ENCODE peak calls at places on chromosomes 3 and 15, in nine cellular contexts. One of them, this sample, is unnamed.

GRCh38 chr3:75171632-75172230 is 492.4 kb upstream of the FRG2C start:
- DNase-seq in tibial nerve: no peak
- DNase-seq in transverse colon: no peak
- DNase-seq in choroid plexus epithelial cell: peak; percentile 49
- DNase-seq in fibroblast of lung: peak; percentile 43
- DNase-seq in fibroblast of mammary gland: peak; percentile 23
- DNase-seq in AG04450: no peak
- DNase-seq in uterus: no peak
- DNase-seq in sigmoid colon: no peak
- DNase-seq in this sample: peak; percentile 31

GRCh38 chr3:178205750-178206149 is 330.5 kb upstream of the KCNMB2 start:
- DNase-seq in fibroblast of mammary gland: no peak
- DNase-seq in uterus: no peak
- DNase-seq in sigmoid colon: no peak
- DNase-seq in tibial nerve: no peak
- DNase-seq in fibroblast of lung: no peak
- DNase-seq in AG04450: peak; percentile 11
- DNase-seq in choroid plexus epithelial cell: peak; percentile 37
- DNase-seq in transverse colon: no peak
- DNase-seq in this sample: peak; percentile 63

GRCh38 chr15:69499521-69500201 is 47.0 kb downstream of the RPLP1 start:
- DNase-seq in fibroblast of mammary gland: no peak
- DNase-seq in uterus: no peak
- DNase-seq in tibial nerve: no peak
- DNase-seq in sigmoid colon: no peak
- DNase-seq in AG04450: no peak
- DNase-seq in transverse colon: no peak
- DNase-seq in choroid plexus epithelial cell: no peak
- DNase-seq in fibroblast of lung: no peak
- DNase-seq in this sample: no peak

GRCh38 chr15:79406191-79406590 is 25.9 kb upstream of the MINAR1 start:
- DNase-seq in fibroblast of mammary gland: no peak
- DNase-seq in transverse colon: no peak
- DNase-seq in tibial nerve: no peak
- DNase-seq in sigmoid colon: no peak
- DNase-seq in fibroblast of lung: no peak
- DNase-seq in uterus: no peak
- DNase-seq in choroid plexus epithelial cell: no peak
- DNase-seq in AG04450: no peak
- DNase-seq in this sample: no peak

GRCh38 chr3:79497447-79498111 is 270.2 kb downstream of the ROBO1 start:
- DNase-seq in AG04450: no peak
- DNase-seq in sigmoid colon: no peak
- DNase-seq in fibroblast of mammary gland: peak; percentile 23
- DNase-seq in choroid plexus epithelial cell: peak; percentile 58
- DNase-seq in uterus: no peak
- DNase-seq in fibroblast of lung: peak; percentile 50
- DNase-seq in transverse colon: no peak
- DNase-seq in tibial nerve: no peak
- DNase-seq in this sample: peak; percentile 37

GRCh38 chr3:52123106-52123708 is 31.0 kb downstream of the POC1A start:
- DNase-seq in fibroblast of lung: peak; percentile 61
- DNase-seq in AG04450: peak; percentile 24
- DNase-seq in uterus: peak; percentile 59
- DNase-seq in fibroblast of mammary gland: peak; percentile 59
- DNase-seq in tibial nerve: peak; percentile 71
- DNase-seq in choroid plexus epithelial cell: peak; percentile 80
- DNase-seq in sigmoid colon: peak; percentile 84
- DNase-seq in transverse colon: peak; percentile 82
- DNase-seq in this sample: peak; percentile 68

GRCh38 chr15:25947336-25948080 is 84.4 kb upstream of the ATP10A start:
- DNase-seq in choroid plexus epithelial cell: no peak
- DNase-seq in fibroblast of mammary gland: peak; percentile 20
- DNase-seq in transverse colon: no peak
- DNase-seq in uterus: no peak
- DNase-seq in sigmoid colon: no peak
- DNase-seq in tibial nerve: no peak
- DNase-seq in AG04450: no peak
- DNase-seq in fibroblast of lung: no peak
- DNase-seq in this sample: peak; percentile 6

GRCh38 chr3:155741081-155741480 is 3.8 kb downstream of the PLCH1 start:
- DNase-seq in fibroblast of lung: no peak
- DNase-seq in AG04450: no peak
- DNase-seq in choroid plexus epithelial cell: no peak
- DNase-seq in transverse colon: no peak
- DNase-seq in tibial nerve: no peak
- DNase-seq in sigmoid colon: no peak
- DNase-seq in uterus: no peak
- DNase-seq in fibroblast of mammary gland: no peak
- DNase-seq in this sample: no peak

DNA sequence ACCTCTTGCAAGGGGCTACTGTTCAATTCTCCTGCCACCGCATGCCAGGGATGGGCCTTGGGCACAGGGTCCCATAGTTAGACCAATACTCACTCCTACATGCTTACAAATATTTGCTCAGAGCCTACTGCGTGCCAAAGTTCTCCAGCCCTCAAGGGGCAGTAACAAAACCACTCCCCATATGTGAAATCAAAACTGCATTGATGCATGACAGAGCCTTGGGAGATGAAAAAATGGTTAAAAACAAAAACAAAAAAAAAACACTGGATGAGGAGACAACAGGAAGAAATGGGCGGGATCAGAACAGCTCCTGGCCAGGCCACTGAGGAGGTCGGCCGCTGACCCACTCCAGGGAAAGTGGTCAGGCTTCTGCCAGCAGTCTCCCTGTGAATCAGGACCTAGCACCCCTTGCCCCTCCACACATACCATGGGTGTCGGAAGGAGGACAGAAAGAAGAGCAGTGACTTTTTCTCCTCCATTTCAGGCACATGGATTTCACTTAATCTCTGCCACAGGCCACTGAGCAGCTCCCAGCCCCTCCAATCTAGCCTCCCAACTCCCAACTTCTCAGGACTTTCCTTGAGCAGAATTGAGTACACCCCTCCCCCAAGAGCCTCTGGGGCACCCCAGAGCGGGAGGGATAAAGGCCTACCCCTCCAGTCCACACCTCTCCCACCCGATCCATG is 2.8 kb downstream of the PLXNB1 start:
- DNase-seq in fibroblast of lung: peak; percentile 13
- DNase-seq in tibial nerve: no peak
- DNase-seq in choroid plexus epithelial cell: no peak
- DNase-seq in sigmoid colon: no peak
- DNase-seq in uterus: no peak
- DNase-seq in AG04450: no peak
- DNase-seq in transverse colon: no peak
- DNase-seq in fibroblast of mammary gland: no peak
- DNase-seq in this sample: no peak
- H3K4me3 ChIP-seq in fibroblast of lung: no peak overlapping the region
- H3K4me3 ChIP-seq in tibial nerve: peak overlapping the region; percentile 78
- H3K4me3 ChIP-seq in choroid plexus epithelial cell: no peak overlapping the region
- H3K4me3 ChIP-seq in sigmoid colon: peak overlapping the region; percentile 87
- H3K4me3 ChIP-seq in uterus: peak overlapping the region; percentile 62
- H3K4me3 ChIP-seq in AG04450: peak overlapping the region; percentile 18
- H3K4me3 ChIP-seq in transverse colon: no peak overlapping the region
- H3K4me3 ChIP-seq in fibroblast of mammary gland: no peak overlapping the region
- H3K4me3 ChIP-seq in this sample: peak overlapping the region; percentile 37

DNA sequence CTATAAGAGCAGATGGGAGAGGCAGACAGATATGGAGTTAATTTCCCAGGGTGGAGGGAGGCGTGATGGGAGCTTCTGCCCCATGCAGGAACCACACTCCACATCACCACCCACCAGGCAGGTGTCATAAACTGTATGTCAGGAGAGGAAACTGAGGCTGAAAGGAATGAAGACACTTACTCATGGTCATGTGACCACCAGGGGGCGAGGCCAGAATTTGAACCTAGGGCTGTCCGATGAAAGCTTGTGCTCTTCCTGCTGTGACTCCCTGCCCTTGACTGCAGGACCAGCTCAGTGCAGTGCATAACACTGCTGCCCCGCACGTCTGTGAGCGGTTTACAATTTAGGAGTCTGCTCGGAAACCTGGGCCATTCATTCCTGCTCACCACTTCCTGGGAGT is 28.8 kb downstream of the NUP210 start:
- DNase-seq in transverse colon: no peak
- DNase-seq in tibial nerve: no peak
- DNase-seq in uterus: no peak
- DNase-seq in AG04450: no peak
- DNase-seq in choroid plexus epithelial cell: no peak
- DNase-seq in fibroblast of mammary gland: no peak
- DNase-seq in sigmoid colon: no peak
- DNase-seq in fibroblast of lung: no peak
- DNase-seq in this sample: no peak
- TF ChIP-seq CTCF in transverse colon: no peak
- TF ChIP-seq CTCF in tibial nerve: no peak
- TF ChIP-seq CTCF in uterus: no peak
- TF ChIP-seq CTCF in AG04450: no peak
- TF ChIP-seq CTCF in choroid plexus epithelial cell: no peak
- TF ChIP-seq CTCF in fibroblast of mammary gland: no peak
- TF ChIP-seq CTCF in sigmoid colon: no peak
- TF ChIP-seq CTCF in fibroblast of lung: no peak
- TF ChIP-seq CTCF in this sample: no peak

DNA sequence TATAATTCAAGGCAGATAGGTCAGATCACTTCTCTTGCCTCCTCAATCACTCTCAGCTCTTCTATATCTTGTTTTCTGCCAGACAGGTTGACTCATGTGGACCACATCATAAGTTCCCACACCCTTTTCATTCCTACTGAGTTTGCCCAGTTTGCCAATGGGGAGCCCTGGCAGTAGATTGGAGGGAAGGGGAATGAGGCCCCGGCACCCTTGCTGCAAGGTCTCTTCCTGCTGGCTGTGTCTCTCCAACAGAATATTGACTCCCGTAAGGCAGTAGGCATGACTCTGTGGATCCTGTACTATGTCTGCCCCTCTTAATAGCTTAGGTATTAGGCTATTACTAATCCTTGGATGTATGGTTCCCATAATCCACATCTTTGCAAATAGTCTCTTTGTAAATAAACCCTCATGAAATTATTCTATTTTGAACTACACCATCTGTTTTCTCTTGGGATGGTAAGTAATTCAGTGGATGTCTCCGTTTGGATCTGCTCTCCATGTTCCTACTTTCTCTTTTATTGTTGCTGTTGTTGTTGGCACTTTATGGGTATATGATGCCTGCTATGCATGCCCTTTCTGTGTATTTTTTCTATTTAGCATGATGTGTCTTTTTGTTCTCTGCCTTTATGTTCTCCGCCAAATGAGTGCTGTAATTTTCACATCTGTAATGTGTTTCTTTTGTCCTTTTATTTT is 65.5 kb upstream of the DCBLD2 start:
- DNase-seq in fibroblast of mammary gland: peak; percentile 73
- DNase-seq in tibial nerve: no peak
- DNase-seq in transverse colon: no peak
- DNase-seq in AG04450: no peak
- DNase-seq in fibroblast of lung: no peak
- DNase-seq in choroid plexus epithelial cell: no peak
- DNase-seq in uterus: no peak
- DNase-seq in sigmoid colon: no peak
- DNase-seq in this sample: no peak
- H3K4me3 ChIP-seq in fibroblast of mammary gland: no peak overlapping the region
- H3K4me3 ChIP-seq in tibial nerve: no peak overlapping the region
- H3K4me3 ChIP-seq in transverse colon: no peak overlapping the region
- H3K4me3 ChIP-seq in AG04450: no peak overlapping the region
- H3K4me3 ChIP-seq in fibroblast of lung: no peak overlapping the region
- H3K4me3 ChIP-seq in choroid plexus epithelial cell: no peak overlapping the region
- H3K4me3 ChIP-seq in uterus: no peak overlapping the region
- H3K4me3 ChIP-seq in sigmoid colon: no peak overlapping the region
- H3K4me3 ChIP-seq in this sample: no peak overlapping the region

GRCh38 chr3:23238578-23238977 is 35.5 kb downstream of the UBE2E2 start:
- DNase-seq in fibroblast of mammary gland: no peak
- DNase-seq in tibial nerve: no peak
- DNase-seq in AG04450: no peak
- DNase-seq in uterus: no peak
- DNase-seq in sigmoid colon: no peak
- DNase-seq in transverse colon: no peak
- DNase-seq in fibroblast of lung: no peak
- DNase-seq in choroid plexus epithelial cell: no peak
- DNase-seq in this sample: no peak
- TF ChIP-seq CTCF in fibroblast of mammary gland: no peak
- TF ChIP-seq CTCF in tibial nerve: no peak
- TF ChIP-seq CTCF in AG04450: no peak
- TF ChIP-seq CTCF in uterus: no peak
- TF ChIP-seq CTCF in sigmoid colon: no peak
- TF ChIP-seq CTCF in transverse colon: no peak
- TF ChIP-seq CTCF in fibroblast of lung: no peak
- TF ChIP-seq CTCF in choroid plexus epithelial cell: no peak
- TF ChIP-seq CTCF in this sample: no peak

GRCh38 chr15:37084602-37085001 is 15.7 kb downstream of the MEIS2 start:
- DNase-seq in choroid plexus epithelial cell: no peak
- DNase-seq in fibroblast of mammary gland: no peak
- DNase-seq in tibial nerve: no peak
- DNase-seq in fibroblast of lung: no peak
- DNase-seq in AG04450: no peak
- DNase-seq in transverse colon: no peak
- DNase-seq in uterus: no peak
- DNase-seq in sigmoid colon: no peak
- DNase-seq in this sample: peak; percentile 59

GRCh38 chr15:37086521-37086920 is 13.8 kb downstream of the MEIS2 start:
- DNase-seq in fibroblast of lung: no peak
- DNase-seq in uterus: no peak
- DNase-seq in choroid plexus epithelial cell: no peak
- DNase-seq in transverse colon: no peak
- DNase-seq in tibial nerve: no peak
- DNase-seq in fibroblast of mammary gland: no peak
- DNase-seq in AG04450: no peak
- DNase-seq in sigmoid colon: no peak
- DNase-seq in this sample: peak; percentile 45

GRCh38 chr15:37086120-37086519 is 14.2 kb downstream of the MEIS2 start:
- DNase-seq in fibroblast of lung: no peak
- DNase-seq in AG04450: no peak
- DNase-seq in fibroblast of mammary gland: no peak
- DNase-seq in choroid plexus epithelial cell: no peak
- DNase-seq in tibial nerve: no peak
- DNase-seq in transverse colon: no peak
- DNase-seq in uterus: no peak
- DNase-seq in sigmoid colon: no peak
- DNase-seq in this sample: no peak

GRCh38 chr15:37081985-37082384 is 18.4 kb downstream of the MEIS2 start:
- DNase-seq in transverse colon: no peak
- DNase-seq in tibial nerve: no peak
- DNase-seq in uterus: no peak
- DNase-seq in sigmoid colon: no peak
- DNase-seq in fibroblast of mammary gland: no peak
- DNase-seq in choroid plexus epithelial cell: peak; percentile 85
- DNase-seq in fibroblast of lung: no peak
- DNase-seq in AG04450: no peak
- DNase-seq in this sample: peak; percentile 64

DNA sequence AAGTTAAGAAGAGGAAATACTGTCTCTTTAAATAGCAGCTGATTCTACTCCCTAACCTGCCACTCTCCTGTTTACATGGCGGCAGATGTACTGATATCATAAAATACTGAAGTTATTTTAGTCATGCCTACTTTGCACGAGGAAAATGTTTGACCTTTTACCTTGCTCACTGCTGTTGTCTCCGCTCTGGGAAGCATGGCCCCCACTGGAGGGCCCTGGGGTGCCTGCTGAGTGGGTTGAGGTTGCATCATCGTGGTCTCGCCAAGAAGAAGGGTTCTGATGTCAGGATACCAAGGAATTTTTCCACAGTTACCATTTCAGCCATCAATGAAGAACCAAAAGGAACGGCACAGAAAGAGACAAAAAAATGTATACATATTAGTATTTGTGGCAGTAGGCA is 16.7 kb downstream of the MEIS2 start:
- DNase-seq in transverse colon: no peak
- DNase-seq in fibroblast of lung: no peak
- DNase-seq in choroid plexus epithelial cell: peak; percentile 87
- DNase-seq in AG04450: no peak
- DNase-seq in sigmoid colon: no peak
- DNase-seq in uterus: no peak
- DNase-seq in fibroblast of mammary gland: no peak
- DNase-seq in tibial nerve: no peak
- DNase-seq in this sample: no peak
- H3K4me3 ChIP-seq in transverse colon: no peak overlapping the region
- H3K4me3 ChIP-seq in fibroblast of lung: no peak overlapping the region
- H3K4me3 ChIP-seq in choroid plexus epithelial cell: no peak overlapping the region
- H3K4me3 ChIP-seq in AG04450: no peak overlapping the region
- H3K4me3 ChIP-seq in sigmoid colon: no peak overlapping the region
- H3K4me3 ChIP-seq in uterus: no peak overlapping the region
- H3K4me3 ChIP-seq in fibroblast of mammary gland: no peak overlapping the region
- H3K4me3 ChIP-seq in tibial nerve: no peak overlapping the region
- H3K4me3 ChIP-seq in this sample: no peak overlapping the region

This sample was measured in fibroblast of the aortic adventitia.